ENCODE peak calls at places on chromosome 12, in six cellular contexts. Q is A549, P is heart left ventricle, N is left ventricle myocardium inferior, K is heart right ventricle, B is tibial artery. V is an unnamed sample.

GRCh38 chr12:116691205-116691604 is 46.7 kb downstream of the SPRING1 start:
- DNase-seq in Q (no peak), P (no peak), N (no peak), K (no peak), B (no peak), V (no peak)

GRCh38 chr12:34358198-34358597 is 335.9 kb downstream of the ALG10 start:
- DNase-seq in Q (no peak), P (no peak), N (no peak), K (no peak), B (no peak), V (no peak)

GRCh38 chr12:68224613-68225285 is 861 bp downstream of the IL26 start:
- DNase-seq in Q (no peak), P (no peak), N (no peak), K (no peak), B (no peak), V (no peak)

GRCh38 chr12:28192145-28192544 is 1.9 kb downstream of the CCDC91 start:
- DNase-seq in Q (no peak), P (no peak), N (no peak), K (no peak), B (no peak), V (no peak)

GRCh38 chr12:45893240-45893639 is 97.1 kb downstream of the SCAF11 start:
- DNase-seq in Q (no peak), P (no peak), N (no peak), K (no peak), B (no peak), V (no peak)

GRCh38 chr12:13436696-13437391 is 240.3 kb downstream of the EMP1 start:
- DNase-seq in Q (peak), P (peak), N (no peak), K (peak), B (no peak), V (no peak)

GRCh38 chr12:62703011-62703380 is 232.0 kb downstream of the PPM1H start:
- DNase-seq in Q (no peak), P (no peak), N (no peak), K (no peak), B (no peak), V (no peak)

GRCh38 chr12:107079172-107080011 is 14.0 kb downstream of the CRY1 start:
- DNase-seq in Q (peak), P (no peak), N (no peak), K (no peak), B (no peak), V (no peak)

GRCh38 chr12:131634037-131634436 is 76.9 kb upstream of the SFSWAP start:
- DNase-seq in Q (no peak), P (no peak), N (no peak), K (no peak), B (peak), V (no peak)

GRCh38 chr12:3697311-3697870 is 55.5 kb downstream of the CRACR2A start:
- DNase-seq in Q (no peak), P (no peak), N (no peak), K (no peak), B (no peak), V (no peak)

GRCh38 chr12:49049566-49050224 is 10.9 kb downstream of the KMT2D start:
- DNase-seq in Q (peak), P (peak), N (no peak), K (no peak), B (no peak), V (no peak)

GRCh38 chr12:88206636-88207035 is 64.5 kb downstream of the TMTC3 start:
- DNase-seq in Q (no peak), P (no peak), N (no peak), K (no peak), B (no peak), V (no peak)

GRCh38 chr12:103011974-103012763 is 54.7 kb downstream of the ASCL1 start:
- DNase-seq in Q (no peak), P (no peak), N (no peak), K (no peak), B (no peak), V (no peak)

GRCh38 chr12:8742501-8742900 is 44.7 kb downstream of the RIMKLB start:
- DNase-seq in Q (no peak), P (no peak), N (no peak), K (no peak), B (no peak), V (no peak)

GRCh38 chr12:120199595-120200306 is 1.2 kb downstream of the RPLP0 start:
- DNase-seq in Q (no peak), P (no peak), N (no peak), K (no peak), B (no peak), V (peak)

GRCh38 chr12:46292754-46293402 is 24.0 kb upstream of the SLC38A1 start:
- DNase-seq in Q (no peak), P (no peak), N (no peak), K (no peak), B (no peak), V (no peak)

GRCh38 chr12:11822071-11822818 is 172.8 kb downstream of the ETV6 start:
- DNase-seq in Q (no peak), P (no peak), N (no peak), K (no peak), B (no peak), V (no peak)

GRCh38 chr12:41936333-41936732 is 208.3 kb downstream of the GXYLT1 start:
- DNase-seq in Q (no peak), P (no peak), N (no peak), K (no peak), B (no peak), V (no peak)
- TF ChIP-seq CTCF in Q (no peak), P (no peak), N (no peak), K (no peak), B (no peak), V (no peak)

GRCh38 chr12:122304924-122305323 is 38.6 kb upstream of the VPS33A start:
- DNase-seq in Q (no peak), P (no peak), N (no peak), K (no peak), B (no peak), V (no peak)

GRCh38 chr12:122310636-122311035 is 44.3 kb upstream of the VPS33A start:
- DNase-seq in Q (no peak), P (no peak), N (no peak), K (no peak), B (no peak), V (no peak)

GRCh38 chr12:122309564-122310121 is 43.3 kb upstream of the VPS33A start:
- DNase-seq in Q (no peak), P (no peak), N (no peak), K (no peak), B (no peak), V (no peak)

GRCh38 chr12:122306407-122306806 is 40.1 kb upstream of the VPS33A start:
- DNase-seq in Q (no peak), P (no peak), N (no peak), K (no peak), B (no peak), V (no peak)

GRCh38 chr12:122308811-122309210 is 42.5 kb upstream of the VPS33A start:
- DNase-seq in Q (no peak), P (no peak), N (no peak), K (no peak), B (no peak), V (no peak)
- H3K27ac ChIP-seq in Q (no peak), P (no peak), N (no peak), K (no peak), B (no peak), V (no peak)

GRCh38 chr12:25994901-25995625 is 36.6 kb downstream of the RASSF8 start:
- DNase-seq in Q (no peak), P (no peak), N (no peak), K (no peak), B (no peak), V (no peak)
- H3K4me3 ChIP-seq in Q (no peak), P (no peak), N (no peak), K (no peak), B (no peak), V (no peak)

GRCh38 chr12:32110942-32111341 is 4.3 kb downstream of the BICD1 start:
- DNase-seq in Q (no peak), P (no peak), N (no peak), K (no peak), B (no peak), V (no peak)
- TF ChIP-seq CTCF in Q (no peak), P (no peak), N (no peak), K (no peak), B (no peak), V (no peak)

GRCh38 chr12:101941306-101942000 is 64.1 kb downstream of the DRAM1 start:
- DNase-seq in Q (no peak), P (no peak), N (no peak), K (no peak), B (no peak), V (no peak)
- H3K27ac ChIP-seq in Q (no peak), P (peak), N (no peak), K (peak), B (no peak), V (peak)

GRCh38 chr12:92362785-92363184 is 217.1 kb upstream of the BTG1 start:
- DNase-seq in Q (no peak), P (no peak), N (no peak), K (no peak), B (no peak), V (no peak)

GRCh38 chr12:92365333-92365732 is 219.7 kb upstream of the BTG1 start:
- DNase-seq in Q (no peak), P (no peak), N (no peak), K (no peak), B (no peak), V (no peak)

GRCh38 chr12:92363295-92364146 is 217.9 kb upstream of the BTG1 start:
- DNase-seq in Q (no peak), P (peak), N (peak), K (peak), B (no peak), V (peak)

GRCh38 chr12:92360543-92360942 is 214.9 kb upstream of the BTG1 start:
- DNase-seq in Q (no peak), P (no peak), N (no peak), K (no peak), B (no peak), V (no peak)

DNA sequence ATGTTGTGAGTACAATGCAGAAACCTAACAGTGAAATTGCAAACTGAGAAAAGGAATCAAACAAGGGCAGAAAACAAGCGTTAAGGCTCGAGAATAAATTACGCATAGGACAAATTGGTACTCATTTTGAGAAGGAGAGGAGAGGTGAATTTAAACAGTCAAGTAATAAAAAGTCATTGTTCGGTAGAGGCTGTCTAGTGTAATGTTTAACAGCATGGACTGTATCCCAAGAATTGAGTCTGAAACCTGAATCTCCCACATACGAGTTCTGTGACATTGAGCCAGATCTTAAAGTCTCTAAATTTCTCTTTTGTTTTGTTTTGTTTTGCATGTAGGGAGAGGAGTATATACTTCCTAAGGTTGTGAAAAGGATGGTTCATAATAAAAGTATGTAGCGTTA is 216.5 kb upstream of the BTG1 start:
- DNase-seq in Q (no peak), P (no peak), N (no peak), K (no peak), B (no peak), V (no peak)
- H3K4me3 ChIP-seq in Q (no peak), P (no peak), N (no peak), K (no peak), B (no peak), V (no peak)

DNA sequence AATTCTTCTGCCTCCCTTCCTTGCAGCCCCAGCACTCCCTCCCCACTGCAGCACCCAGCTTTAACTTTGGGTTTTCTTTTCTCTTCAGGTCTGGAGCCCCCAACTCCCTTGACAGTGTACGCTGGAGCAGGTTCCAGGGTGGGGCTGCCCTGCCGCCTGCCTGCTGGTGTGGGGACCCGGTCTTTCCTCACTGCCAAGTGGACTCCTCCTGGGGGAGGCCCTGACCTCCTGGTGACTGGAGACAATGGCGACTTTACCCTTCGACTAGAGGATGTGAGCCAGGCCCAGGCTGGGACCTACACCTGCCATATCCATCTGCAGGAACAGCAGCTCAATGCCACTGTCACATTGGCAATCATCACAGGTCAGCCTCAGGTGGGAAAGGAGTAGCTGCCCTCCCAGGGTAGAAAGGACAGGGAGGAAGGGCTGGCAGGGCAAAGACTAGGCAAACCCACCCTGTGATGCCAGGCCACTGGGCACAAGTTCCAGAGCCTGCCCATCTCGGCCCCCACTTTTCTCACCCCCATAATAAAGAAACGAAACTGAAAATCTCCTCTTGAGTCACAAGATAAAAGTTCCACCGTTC is 3.0 kb downstream of the LAG3 start:
- DNase-seq in Q (no peak), P (no peak), N (no peak), K (no peak), B (no peak), V (no peak)
- TF ChIP-seq CTCF in Q (no peak), P (no peak), N (no peak), K (no peak), B (no peak), V (no peak)

GRCh38 chr12:121214171-121214777 is 4.3 kb downstream of the P2RX4 start:
- DNase-seq in Q (no peak), P (no peak), N (no peak), K (no peak), B (no peak), V (no peak)

GRCh38 chr12:121212875-121213274 is 2.9 kb downstream of the P2RX4 start:
- DNase-seq in Q (no peak), P (no peak), N (no peak), K (no peak), B (no peak), V (no peak)

GRCh38 chr12:121216102-121216501 is 6.2 kb downstream of the P2RX4 start:
- DNase-seq in Q (no peak), P (no peak), N (no peak), K (no peak), B (no peak), V (no peak)

GRCh38 chr12:121217066-121217465 is 7.1 kb downstream of the P2RX4 start:
- DNase-seq in Q (no peak), P (no peak), N (no peak), K (no peak), B (no peak), V (no peak)

GRCh38 chr12:121214855-121215745 is 5.2 kb downstream of the P2RX4 start:
- DNase-seq in Q (peak), P (no peak), N (no peak), K (no peak), B (no peak), V (no peak)
- H3K27ac ChIP-seq in Q (peak), P (peak), N (peak), K (peak), B (peak), V (peak)

V was measured in sigmoid colon.